ENCODE peak calls at places on chromosome 21, in ten cellular contexts. U is astrocyte of the cerebellum; Q is transverse colon; C is Kasumi-1; V is CD8-positive, alpha-beta memory T cell; Z is NCI-H1092; P is stimulated activated CD4-positive, alpha-beta T cell treated with anti-CD3 and anti-CD28 coated beads, TNF-alpha, amount 100 ng/mL, for 4 hours; X is NCI-H2081; D is left ventricle myocardium inferior; G is glutamatergic neuron. L is an unnamed sample.

GRCh38 chr21:14838400-14838799 is 226.4 kb downstream of the NRIP1 start:
- DNase-seq in G (no peak), V (no peak), Q (no peak), P (no peak), X (no peak), U (no peak), Z (no peak), C (no peak), D (no peak), L (no peak)

GRCh38 chr21:40215941-40216340 is 348.7 kb downstream of the PCP4 start:
- DNase-seq in P (no peak), U (no peak), V (no peak), Q (no peak), G (no peak), C (no peak), D (no peak), X (no peak), Z (no peak), L (no peak)

GRCh38 chr21:42534361-42534900 is 20.8 kb downstream of the SLC37A1 start:
- DNase-seq in P (no peak), U (no peak), D (no peak), Z (no peak), C (peak), V (no peak), G (no peak), Q (peak), X (no peak), L (no peak)

GRCh38 chr21:39014751-39015150 is 168.5 kb downstream of the PSMG1 start:
- DNase-seq in Z (no peak), U (peak), V (no peak), C (peak), G (no peak), P (no peak), Q (no peak), X (no peak), D (no peak), L (no peak)

GRCh38 chr21:39845581-39846130 is 21.6 kb upstream of the PCP4 start:
- DNase-seq in U (peak), X (no peak), Q (no peak), D (no peak), C (no peak), V (no peak), G (no peak), Z (no peak), P (no peak), L (no peak)

GRCh38 chr21:41974752-41975053 is 20.9 kb upstream of the C2CD2 start:
- DNase-seq in U (no peak), G (no peak), Q (no peak), P (no peak), V (no peak), D (no peak), X (no peak), Z (no peak), C (no peak), L (no peak)

GRCh38 chr21:35338281-35338680 is 289.2 kb upstream of the RUNX1 start:
- DNase-seq in P (no peak), V (no peak), G (no peak), U (no peak), D (no peak), C (no peak), Q (no peak), X (no peak), Z (no peak), L (no peak)

GRCh38 chr21:45549670-45550463 is 7.6 kb upstream of the SLC19A1 start:
- DNase-seq in V (no peak), G (no peak), X (no peak), Z (no peak), U (no peak), C (no peak), Q (no peak), P (no peak), D (peak), L (no peak)

GRCh38 chr21:41610042-41610839 is 102.3 kb upstream of the TMPRSS2 start:
- DNase-seq in C (peak), P (no peak), G (peak), V (no peak), D (peak), Q (peak), U (no peak), Z (peak), X (no peak), L (peak)

GRCh38 chr21:36707763-36708511 is 9.0 kb downstream of the SIM2 start:
- DNase-seq in U (no peak), G (peak), C (no peak), X (no peak), V (no peak), Q (no peak), Z (no peak), P (no peak), D (no peak), L (peak)

GRCh38 chr21:25370311-25370744 is 237.0 kb downstream of the MRPL39 start:
- DNase-seq in P (no peak), C (no peak), X (no peak), Q (no peak), V (no peak), D (no peak), U (peak), Z (no peak), G (no peak), L (no peak)

GRCh38 chr21:26801524-26801923 is 43.7 kb downstream of the ADAMTS1 start:
- DNase-seq in V (no peak), P (no peak), C (no peak), U (no peak), D (no peak), Q (no peak), G (no peak), Z (no peak), X (no peak), L (no peak)

GRCh38 chr21:42532466-42533181 is 19.0 kb downstream of the SLC37A1 start:
- DNase-seq in G (no peak), U (no peak), Q (peak), Z (no peak), X (no peak), P (no peak), C (no peak), V (no peak), D (peak), L (no peak)

GRCh38 chr21:41847066-41847804 is 31.9 kb downstream of the PRDM15 start:
- DNase-seq in X (no peak), V (no peak), P (no peak), Z (no peak), G (no peak), D (no peak), Q (no peak), C (peak), U (no peak), L (peak)

GRCh38 chr21:17270234-17270633 is 242.6 kb upstream of the CXADR start:
- DNase-seq in G (no peak), U (peak), P (no peak), Z (peak), Q (no peak), C (peak), V (no peak), X (peak), D (peak), L (peak)

GRCh38 chr21:46071082-46071481 is 26.8 kb upstream of the COL6A2 start:
- DNase-seq in C (no peak), Q (peak), P (no peak), U (no peak), Z (no peak), V (no peak), D (no peak), G (no peak), X (no peak), L (no peak)

GRCh38 chr21:34545079-34545884 is 33.3 kb upstream of the KCNE1 start:
- DNase-seq in Q (peak), X (no peak), D (no peak), Z (no peak), U (peak), G (no peak), V (no peak), C (peak), P (no peak), L (peak)

GRCh38 chr21:45552696-45553391 is 10.6 kb upstream of the SLC19A1 start:
- DNase-seq in D (peak), Q (no peak), C (no peak), U (no peak), G (no peak), V (no peak), Z (no peak), X (no peak), P (no peak), L (no peak)

GRCh38 chr21:45043541-45044020 is 30.8 kb upstream of the ADARB1 start:
- DNase-seq in U (no peak), Z (no peak), X (no peak), D (no peak), P (no peak), Q (no peak), G (no peak), C (no peak), V (no peak), L (no peak)